ENCODE peak calls at places on chromosomes 5 and 9, in four cellular contexts. One of them, this sample, is unnamed.

GRCh38 chr9:101673642-101674041 is 64.8 kb downstream of the GRIN3A start:
- DNase-seq in left ventricle myocardium inferior: no peak
- DNase-seq in OCI-LY7: no peak
- DNase-seq in mammary epithelial cell: no peak
- DNase-seq in this sample: no peak

GRCh38 chr9:107039546-107039945 is 176.6 kb downstream of the ZNF462 start:
- DNase-seq in left ventricle myocardium inferior: no peak
- DNase-seq in mammary epithelial cell: peak; percentile 76
- DNase-seq in OCI-LY7: no peak
- DNase-seq in this sample: no peak

GRCh38 chr5:56159521-56159947 is 73.6 kb downstream of the ANKRD55 start:
- DNase-seq in OCI-LY7: no peak
- DNase-seq in left ventricle myocardium inferior: no peak
- DNase-seq in mammary epithelial cell: no peak
- DNase-seq in this sample: no peak

GRCh38 chr5:107869459-107870115 is 198.8 kb upstream of the EFNA5 start:
- DNase-seq in mammary epithelial cell: peak; percentile 68
- DNase-seq in OCI-LY7: no peak
- DNase-seq in left ventricle myocardium inferior: no peak
- DNase-seq in this sample: no peak

GRCh38 chr5:165714594-165714993 is 2209.2 kb downstream of the MAT2B start:
- DNase-seq in OCI-LY7: no peak
- DNase-seq in left ventricle myocardium inferior: no peak
- DNase-seq in mammary epithelial cell: no peak
- DNase-seq in this sample: no peak

GRCh38 chr9:5388026-5388806 is 48.5 kb upstream of the RLN1 start:
- DNase-seq in left ventricle myocardium inferior: no peak
- DNase-seq in OCI-LY7: no peak
- DNase-seq in mammary epithelial cell: no peak
- DNase-seq in this sample: no peak

GRCh38 chr5:97501286-97501964 is 318.4 kb upstream of the RIOK2 start:
- DNase-seq in mammary epithelial cell: no peak
- DNase-seq in OCI-LY7: no peak
- DNase-seq in left ventricle myocardium inferior: no peak
- DNase-seq in this sample: no peak

GRCh38 chr9:135731454-135731853 is 29.5 kb downstream of the KCNT1 start:
- DNase-seq in mammary epithelial cell: no peak
- DNase-seq in left ventricle myocardium inferior: no peak
- DNase-seq in OCI-LY7: no peak
- DNase-seq in this sample: no peak

GRCh38 chr5:10077721-10078551 is 171.8 kb downstream of the ATPSCKMT start:
- DNase-seq in OCI-LY7: no peak
- DNase-seq in mammary epithelial cell: no peak
- DNase-seq in left ventricle myocardium inferior: no peak
- DNase-seq in this sample: no peak

GRCh38 chr5:142080248-142080647 is 28.3 kb upstream of the NDFIP1 start:
- DNase-seq in OCI-LY7: no peak
- DNase-seq in mammary epithelial cell: no peak
- DNase-seq in left ventricle myocardium inferior: no peak
- DNase-seq in this sample: no peak

GRCh38 chr9:132582276-132582785 is at the start of gene BARHL1:
- DNase-seq in OCI-LY7: no peak
- DNase-seq in left ventricle myocardium inferior: no peak
- DNase-seq in mammary epithelial cell: no peak
- DNase-seq in this sample: no peak
- H3K4me3 ChIP-seq in OCI-LY7: no peak within 1 kb of the TSS
- H3K4me3 ChIP-seq in left ventricle myocardium inferior: peak within 1 kb of the TSS; percentile 53
- H3K4me3 ChIP-seq in mammary epithelial cell: peak within 1 kb of the TSS; percentile 29
- H3K4me3 ChIP-seq in this sample: peak within 1 kb of the TSS; percentile 50

GRCh38 chr5:140115186-140115500 is 1.2 kb downstream of the PURA start:
- DNase-seq in OCI-LY7: no peak
- DNase-seq in left ventricle myocardium inferior: no peak
- DNase-seq in mammary epithelial cell: no peak
- DNase-seq in this sample: no peak
- H3K4me1 ChIP-seq in OCI-LY7: peaks cover 60% of the 10 kb centered on the region
- H3K4me1 ChIP-seq in left ventricle myocardium inferior: peaks cover 80% of the 10 kb centered on the region
- H3K4me1 ChIP-seq in mammary epithelial cell: peaks cover 19% of the 10 kb centered on the region
- H3K4me1 ChIP-seq in this sample: no peaks in the 10 kb centered on the region

DNA sequence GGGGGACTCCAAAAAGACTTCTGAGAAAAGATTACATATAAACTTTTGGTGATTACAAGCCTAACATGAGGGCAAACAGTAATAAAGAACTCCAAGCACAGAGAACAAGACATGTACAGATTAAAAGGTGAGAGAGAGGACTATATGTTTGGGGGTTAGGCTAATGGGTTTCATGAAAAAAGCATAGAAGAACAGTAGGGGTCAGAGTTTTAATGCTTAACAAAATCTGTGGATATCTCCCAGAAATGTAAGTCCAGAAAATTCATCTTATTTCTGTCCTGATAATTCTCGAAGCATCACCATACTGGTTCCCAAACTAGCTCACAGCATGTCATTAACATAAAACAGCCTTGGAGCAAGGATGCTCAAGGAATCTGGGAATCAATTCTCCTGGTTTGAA is 137.2 kb downstream of the ARRDC3 start:
- DNase-seq in left ventricle myocardium inferior: no peak
- DNase-seq in OCI-LY7: no peak
- DNase-seq in mammary epithelial cell: no peak
- DNase-seq in this sample: no peak
- TF ChIP-seq CTCF in left ventricle myocardium inferior: no peak
- TF ChIP-seq CTCF in OCI-LY7: peak; percentile 20
- TF ChIP-seq CTCF in mammary epithelial cell: no peak
- TF ChIP-seq CTCF in this sample: no peak

GRCh38 chr5:100889896-100890295 is 13.2 kb downstream of the ST8SIA4 start:
- DNase-seq in left ventricle myocardium inferior: no peak
- DNase-seq in OCI-LY7: no peak
- DNase-seq in mammary epithelial cell: no peak
- DNase-seq in this sample: no peak
- H3K4me3 ChIP-seq in left ventricle myocardium inferior: peak overlapping the region; percentile 58
- H3K4me3 ChIP-seq in OCI-LY7: peak overlapping the region; percentile 60
- H3K4me3 ChIP-seq in mammary epithelial cell: no peak overlapping the region
- H3K4me3 ChIP-seq in this sample: no peak overlapping the region

GRCh38 chr9:95076696-95077052 is 240.8 kb downstream of the FANCC start:
- DNase-seq in OCI-LY7: no peak
- DNase-seq in mammary epithelial cell: no peak
- DNase-seq in left ventricle myocardium inferior: no peak
- DNase-seq in this sample: no peak

GRCh38 chr9:95075700-95076099 is 241.8 kb downstream of the FANCC start:
- DNase-seq in OCI-LY7: no peak
- DNase-seq in mammary epithelial cell: no peak
- DNase-seq in left ventricle myocardium inferior: no peak
- DNase-seq in this sample: no peak

GRCh38 chr9:95077766-95078382 is 239.6 kb downstream of the FANCC start:
- DNase-seq in mammary epithelial cell: no peak
- DNase-seq in OCI-LY7: no peak
- DNase-seq in left ventricle myocardium inferior: no peak
- DNase-seq in this sample: no peak

GRCh38 chr9:95078516-95078915 is 239.0 kb downstream of the FANCC start:
- DNase-seq in mammary epithelial cell: no peak
- DNase-seq in left ventricle myocardium inferior: no peak
- DNase-seq in OCI-LY7: no peak
- DNase-seq in this sample: no peak

DNA sequence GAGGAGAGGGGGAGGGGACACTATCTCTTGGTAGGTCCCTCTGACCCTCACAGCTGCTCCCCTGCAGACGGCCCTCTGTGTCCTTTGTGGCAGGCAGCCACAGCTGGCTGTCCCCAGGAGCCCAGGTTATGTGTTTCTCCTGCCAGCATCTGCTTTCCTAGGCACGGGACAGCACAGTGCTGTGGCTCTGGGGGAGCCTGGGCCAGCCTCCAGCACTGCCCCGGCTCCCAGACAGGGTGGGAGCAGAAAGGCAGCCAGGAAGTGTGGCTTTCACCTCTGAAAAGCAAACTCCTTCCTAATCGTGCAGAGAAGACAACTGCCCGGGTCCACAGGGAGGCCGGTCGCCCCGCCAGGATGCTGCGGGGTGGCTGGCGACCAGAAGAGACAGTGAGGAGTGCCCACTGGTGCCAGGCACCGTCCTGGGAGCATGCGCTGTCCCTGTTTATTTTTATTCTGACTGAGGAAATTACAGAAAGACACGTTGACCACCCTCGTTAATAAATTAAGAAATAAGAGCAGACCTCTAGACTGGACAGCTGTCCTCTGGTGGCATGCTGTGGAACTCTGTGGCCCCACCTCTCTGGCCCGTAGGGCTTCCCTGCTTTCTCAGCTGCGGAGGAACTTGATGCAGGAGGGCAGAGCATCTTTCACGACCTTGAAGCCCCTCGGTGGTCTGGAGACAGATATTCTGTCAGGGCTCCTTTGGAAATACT is 240.3 kb downstream of the FANCC start:
- DNase-seq in mammary epithelial cell: no peak
- DNase-seq in OCI-LY7: no peak
- DNase-seq in left ventricle myocardium inferior: no peak
- DNase-seq in this sample: no peak
- H3K4me1 ChIP-seq in mammary epithelial cell: no peaks in the 10 kb centered on the region
- H3K4me1 ChIP-seq in OCI-LY7: no peaks in the 10 kb centered on the region
- H3K4me1 ChIP-seq in left ventricle myocardium inferior: peaks cover 100% of the 10 kb centered on the region
- H3K4me1 ChIP-seq in this sample: peaks cover 20% of the 10 kb centered on the region